ENCODE peak calls at places on chromosomes 5 and 9, in four cellular contexts. N, G, R and M are unnamed samples.

GRCh38 chr9:81666123-81666522 is 23.2 kb downstream of the TLE1 start:
- DNase-seq in N (no peak), G (no peak), R (no peak), M (no peak)

GRCh38 chr5:177040814-177041410 is 18.4 kb downstream of the ZNF346 start:
- DNase-seq in N (no peak), G (no peak), R (no peak), M (no peak)

GRCh38 chr9:75369989-75370388 is 281.7 kb downstream of the OSTF1 start:
- DNase-seq in N (no peak), G (no peak), R (no peak), M (no peak)

GRCh38 chr9:7967851-7968250 is 168.3 kb upstream of the DMAC1 start:
- DNase-seq in N (no peak), G (no peak), R (no peak), M (no peak)

GRCh38 chr9:133119039-133119438 is 2.0 kb downstream of the RALGDS start:
- DNase-seq in N (no peak), G (no peak), R (no peak), M (no peak)

GRCh38 chr5:174511711-174512253 is 212.6 kb upstream of the MSX2 start:
- DNase-seq in N (no peak), G (no peak), R (no peak), M (no peak)

GRCh38 chr9:93679536-93680444 is 103.4 kb downstream of the PHF2 start:
- DNase-seq in N (no peak), G (no peak), R (no peak), M (peak)

GRCh38 chr5:93581738-93582414 is 857 bp upstream of the NR2F1-AS1 start:
- DNase-seq in N (no peak), G (peak), R (no peak), M (no peak)

GRCh38 chr5:158546080-158546479 is 553.6 kb downstream of the EBF1 start:
- DNase-seq in N (no peak), G (no peak), R (no peak), M (no peak)

DNA sequence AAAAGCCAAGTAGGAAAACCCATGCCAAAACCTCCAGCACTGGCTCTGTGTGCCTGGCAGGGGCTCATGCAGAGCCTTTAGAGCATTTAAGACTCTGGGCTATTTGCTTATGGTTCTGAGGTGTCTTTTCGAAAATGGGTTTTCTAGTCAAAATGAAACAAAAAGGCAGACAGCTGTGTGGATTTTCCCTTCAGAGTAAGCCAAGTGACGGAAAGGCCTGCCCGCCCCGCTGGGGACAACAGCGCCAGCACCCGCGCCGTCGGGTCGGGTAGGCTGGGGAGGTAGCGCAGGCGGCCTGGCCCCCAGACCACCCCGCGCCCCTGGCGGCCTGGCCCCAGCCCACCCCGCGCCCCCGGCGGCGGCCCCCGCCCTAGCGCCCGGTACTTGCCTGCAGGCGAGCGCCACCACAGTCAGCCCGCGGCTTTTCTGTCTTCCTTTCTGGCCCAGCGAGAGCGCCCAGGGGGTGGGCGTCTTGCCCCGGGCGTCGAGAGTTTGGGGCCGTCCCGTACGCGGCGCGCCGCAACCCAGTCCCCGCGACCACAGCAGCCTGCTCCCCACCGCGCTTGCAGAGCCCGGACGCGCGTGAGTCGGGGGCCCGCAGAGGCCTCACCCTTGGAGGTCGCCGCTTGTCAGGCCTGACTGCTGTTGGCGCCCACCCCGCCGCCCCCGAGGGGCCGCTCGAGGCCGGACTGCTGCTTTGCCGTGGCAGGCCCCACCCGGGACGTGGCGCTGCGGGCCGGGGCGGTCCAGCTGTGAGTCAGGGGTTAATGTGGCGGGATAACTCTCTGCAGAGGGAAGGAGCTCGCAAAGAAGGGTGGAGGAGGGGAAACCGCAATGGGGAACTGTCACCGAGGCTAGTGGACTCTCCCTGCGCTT is at the start of gene TICAM2:
- DNase-seq in N (peak), G (no peak), R (peak), M (peak)
- TF ChIP-seq CTCF in N (peak), G (no peak), R (peak), M (peak)

DNA sequence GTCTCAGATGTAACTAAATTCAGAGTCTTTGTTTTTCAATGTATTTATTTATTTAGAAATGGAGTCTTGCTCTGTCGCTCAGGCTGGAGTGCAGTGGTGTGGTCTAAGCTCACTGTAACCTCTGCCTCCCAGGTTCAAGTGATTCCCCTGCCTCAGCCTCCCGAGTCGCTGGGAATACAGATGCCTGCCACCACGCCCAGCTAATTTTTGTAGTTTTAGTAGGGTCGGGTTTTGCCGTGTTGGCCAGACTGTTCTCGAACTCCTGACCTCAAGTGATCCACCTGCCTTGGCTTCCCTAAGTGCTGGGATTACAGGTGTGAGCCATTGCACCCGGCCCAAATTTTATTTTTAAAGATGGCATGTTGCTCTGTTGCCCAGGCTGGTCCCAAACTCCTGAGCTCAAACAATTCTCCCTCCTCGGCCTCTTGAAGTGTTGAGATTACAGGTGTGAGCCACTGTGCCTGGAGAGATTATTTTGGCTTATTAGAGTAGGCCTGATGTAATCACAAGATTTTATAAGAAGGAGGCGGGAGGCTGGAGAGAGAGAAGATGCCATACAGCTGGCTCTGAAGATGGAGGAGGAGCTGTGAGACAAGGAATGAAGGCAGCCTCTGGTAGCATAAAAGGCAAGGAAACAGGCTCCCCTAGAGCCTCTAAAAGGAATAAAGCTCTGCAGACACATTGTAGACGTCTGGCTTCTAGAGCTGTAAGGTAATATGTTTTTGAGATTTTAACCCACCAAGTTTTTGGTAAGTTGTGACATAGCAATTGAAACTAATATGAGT is 12.9 kb upstream of the KLF9 start:
- DNase-seq in N (no peak), G (no peak), R (no peak), M (no peak)
- TF ChIP-seq CTCF in N (no peak), G (peak), R (no peak), M (no peak)

DNA sequence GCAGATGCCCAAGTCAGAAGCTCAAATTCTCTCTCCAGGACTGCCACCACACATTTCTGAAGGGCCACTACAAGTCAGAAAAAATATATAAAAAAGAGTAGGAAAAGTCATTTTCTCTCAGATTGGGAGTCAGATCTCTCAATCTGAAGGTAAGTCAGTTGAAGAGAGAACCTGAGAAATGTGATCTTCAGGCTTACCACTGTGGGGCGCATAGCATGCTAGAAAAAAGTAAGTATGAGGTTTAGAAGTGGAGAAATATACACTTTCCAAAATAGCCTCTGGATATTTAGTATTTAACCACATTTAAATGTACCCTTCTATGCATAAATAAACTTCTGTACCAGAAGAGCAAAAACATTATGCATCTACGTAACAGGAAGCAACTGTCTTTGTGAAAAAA is 800.7 kb upstream of the CTNND2 start:
- DNase-seq in N (no peak), G (no peak), R (no peak), M (no peak)
- TF ChIP-seq CTCF in N (peak), G (no peak), R (no peak), M (no peak)

GRCh38 chr9:9920425-9920824 is 692.4 kb downstream of the PTPRD start:
- DNase-seq in N (peak), G (no peak), R (no peak), M (no peak)
- TF ChIP-seq CTCF in N (peak), G (no peak), R (no peak), M (no peak)

DNA sequence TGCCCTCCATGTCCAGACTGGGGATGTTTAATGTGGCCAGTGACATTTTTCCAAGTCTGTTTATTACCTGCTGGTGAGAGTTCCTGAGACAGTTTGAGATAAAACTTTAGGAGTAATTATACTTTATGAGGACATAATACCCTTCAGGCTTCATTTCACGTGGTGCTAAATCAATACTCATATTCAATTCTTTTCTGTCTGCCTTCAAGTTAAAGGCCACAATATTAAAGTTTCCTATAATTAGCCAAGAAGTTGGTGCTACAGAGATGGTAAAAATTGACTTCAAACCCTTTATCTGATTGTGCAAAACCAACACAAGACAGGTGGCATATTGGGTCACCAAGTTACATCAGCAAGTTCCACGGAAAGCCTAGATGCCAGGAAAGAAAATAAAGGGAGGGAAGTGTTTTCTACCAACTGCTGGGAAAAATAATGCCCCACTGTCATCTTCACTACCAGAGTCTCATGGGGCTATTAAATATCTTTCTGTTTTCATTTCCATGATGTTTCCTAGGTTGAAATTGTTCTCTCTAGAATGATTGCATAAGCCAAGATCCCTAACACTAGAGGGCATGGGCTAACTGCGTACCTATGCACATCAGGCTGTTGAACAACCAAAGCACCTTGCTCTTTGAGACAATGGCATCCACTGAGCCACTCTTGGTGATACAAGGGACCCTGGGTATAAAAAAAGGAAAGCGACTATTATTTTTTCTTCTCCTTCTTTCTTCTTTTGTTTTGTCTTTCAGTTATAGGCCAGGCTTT is 68.7 kb downstream of the INSYN2B start:
- DNase-seq in N (no peak), G (no peak), R (no peak), M (no peak)
- TF ChIP-seq CTCF in N (no peak), G (no peak), R (no peak), M (no peak)